ENCODE peak calls at places on chromosomes 3 and 15, in four cellular contexts. Q, F, I and B are unnamed samples.

GRCh38 chr3:105365536-105366301 is 990 bp upstream of the ALCAM start:
- DNase-seq in Q (peak), F (no peak), I (no peak), B (peak)

GRCh38 chr3:159711560-159712333 is 276.9 kb upstream of the IL12A start:
- DNase-seq in I (no peak), F (no peak), Q (peak), B (no peak)

GRCh38 chr3:148957586-148957985 is 33.8 kb upstream of the GYG1 start:
- DNase-seq in F (no peak), Q (peak), I (no peak), B (no peak)

GRCh38 chr3:5002174-5002870 is 23.1 kb downstream of the BHLHE40 start:
- DNase-seq in I (no peak), F (no peak), Q (peak), B (no peak)

GRCh38 chr15:58903232-58903631 is 30.2 kb downstream of the SLTM start:
- DNase-seq in I (no peak), Q (no peak), F (no peak), B (no peak)

GRCh38 chr3:76096036-76096435 is 310.7 kb upstream of the ZNF717 start:
- DNase-seq in I (no peak), Q (no peak), F (no peak), B (no peak)

GRCh38 chr3:157128771-157129671 is 30.9 kb downstream of the CCNL1 start:
- DNase-seq in Q (peak), F (peak), I (no peak), B (no peak)

GRCh38 chr15:76196286-76196948 is 114.9 kb downstream of the ETFA start:
- DNase-seq in I (no peak), Q (peak), F (peak), B (no peak)

GRCh38 chr3:170961616-170962400 is 53.4 kb upstream of the EIF5A2 start:
- DNase-seq in I (peak), Q (no peak), F (no peak), B (no peak)

GRCh38 chr3:22886394-22886793 is 316.7 kb upstream of the UBE2E2 start:
- DNase-seq in F (no peak), I (no peak), Q (no peak), B (no peak)

GRCh38 chr15:69092159-69092558 is 68.3 kb upstream of the GLCE start:
- DNase-seq in F (no peak), Q (no peak), I (no peak), B (no peak)

GRCh38 chr3:121493431-121493830 is 52.4 kb downstream of the POLQ start:
- DNase-seq in F (no peak), Q (no peak), I (no peak), B (no peak)

GRCh38 chr3:58754074-58754473 is 87.5 kb upstream of the FAM3D start:
- DNase-seq in I (no peak), Q (no peak), F (no peak), B (no peak)

GRCh38 chr3:112647122-112647521 is 6.2 kb upstream of the CCDC80 start:
- DNase-seq in F (no peak), I (no peak), Q (peak), B (no peak)

GRCh38 chr3:191412764-191413163 is 48.2 kb upstream of the PYDC2 start:
- DNase-seq in I (no peak), Q (no peak), F (no peak), B (no peak)

GRCh38 chr3:151811474-151811873 is 2.4 kb upstream of the AADAC start:
- DNase-seq in I (no peak), F (no peak), Q (no peak), B (no peak)

GRCh38 chr15:52505141-52505540 is 23.5 kb downstream of the MYO5A start:
- DNase-seq in I (no peak), F (no peak), Q (no peak), B (no peak)

GRCh38 chr3:120472121-120472844 is 21.5 kb upstream of the FSTL1 start:
- DNase-seq in I (no peak), Q (no peak), F (no peak), B (no peak)

GRCh38 chr15:22861151-22861550 is 22.7 kb downstream of the NIPA2 start:
- DNase-seq in Q (no peak), F (no peak), I (no peak), B (no peak)

GRCh38 chr3:16441306-16441898 is 72.1 kb downstream of the RFTN1 start:
- DNase-seq in F (no peak), Q (no peak), I (no peak), B (no peak)

GRCh38 chr3:45507820-45508317 is 86.7 kb upstream of the LIMD1 start:
- DNase-seq in I (peak), Q (peak), F (no peak), B (no peak)

GRCh38 chr3:194439915-194440550 is 41.0 kb upstream of the GP5 start:
- DNase-seq in F (no peak), I (no peak), Q (no peak), B (no peak)

GRCh38 chr3:175192536-175192935 is 333.4 kb downstream of the NAALADL2 start:
- DNase-seq in Q (no peak), F (no peak), I (no peak), B (no peak)

GRCh38 chr3:152149832-152150231 is 118.9 kb upstream of the MBNL1 start:
- DNase-seq in F (no peak), Q (no peak), I (no peak), B (no peak)

GRCh38 chr3:46986782-46987484 is 7.5 kb downstream of the NBEAL2 start:
- DNase-seq in Q (no peak), I (no peak), F (no peak), B (no peak)

GRCh38 chr15:31261266-31262142 is 65.1 kb upstream of the KLF13 start:
- DNase-seq in F (no peak), I (no peak), Q (peak), B (no peak)

DNA sequence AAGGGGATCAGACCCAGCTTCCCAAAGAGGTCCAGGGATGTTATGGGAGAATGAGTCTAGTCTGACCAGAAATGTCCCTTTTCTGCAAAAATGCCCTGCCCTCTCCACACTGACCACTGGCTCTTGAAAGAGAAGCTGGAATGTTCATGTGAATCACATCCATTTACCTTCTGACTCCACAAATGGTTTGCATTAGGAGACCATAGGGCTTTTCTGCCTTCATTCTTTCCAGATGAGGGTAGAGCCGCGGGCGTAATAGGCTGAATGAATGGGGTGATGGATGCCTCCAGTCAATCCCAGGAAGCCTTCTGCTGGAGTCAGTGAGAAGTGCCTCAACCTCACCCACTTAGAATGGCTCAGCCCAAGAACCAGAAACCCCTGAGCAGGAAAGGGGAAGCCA is 47.2 kb upstream of the IREB2 start:
- DNase-seq in I (no peak), Q (no peak), F (no peak), B (no peak)
- TF ChIP-seq CTCF in I (no peak), Q (no peak), F (no peak), B (no peak)

DNA sequence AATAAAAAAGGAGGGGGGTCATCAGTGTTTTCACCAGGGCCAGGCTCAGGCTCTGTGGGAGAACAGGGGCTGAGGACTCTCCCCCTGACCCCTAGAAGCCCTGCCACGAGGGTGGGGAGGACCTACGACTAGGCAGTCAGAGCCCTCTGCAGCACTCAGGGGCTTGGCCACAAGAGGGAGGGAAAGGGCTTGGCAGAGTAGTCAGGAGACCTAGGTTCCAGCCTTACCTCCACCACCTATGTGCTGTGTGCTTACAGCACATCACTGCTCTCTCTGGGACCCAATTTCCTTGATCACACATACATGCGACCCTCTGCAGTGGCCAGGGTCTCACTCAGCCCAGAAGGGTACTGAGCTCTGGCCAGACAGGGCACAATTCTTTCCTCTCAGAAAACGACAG is 16.3 kb upstream of the SKIC8 start:
- DNase-seq in I (peak), F (peak), Q (peak), B (no peak)
- TF ChIP-seq CTCF in I (peak), F (peak), Q (peak), B (no peak)

GRCh38 chr15:42490743-42491539 is at the start of gene ZNF106:
- DNase-seq in Q (peak), F (peak), I (peak), B (peak)
- TF ChIP-seq CTCF in Q (peak), F (no peak), I (no peak), B (no peak)

GRCh38 chr15:38065721-38066120 is 131.3 kb downstream of the TMCO5A start:
- DNase-seq in F (no peak), Q (no peak), I (no peak), B (no peak)
- TF ChIP-seq CTCF in F (no peak), Q (no peak), I (no peak), B (no peak)